ENCODE peak calls at places on chromosomes 4 and X, in eight cellular contexts. One of them, this sample, is unnamed.

GRCh38 chr4:20890752-20891151 is 190.5 kb downstream of the PACRGL start:
- DNase-seq in activated effector memory CD4-positive, alpha-beta T cell treated with Interleukin-2 at 50 U/mL for 16 hours: no peak
- DNase-seq in naive thymus-derived CD8-positive, alpha-beta T cell: no peak
- DNase-seq in adipocyte: no peak
- DNase-seq in naive B cell: no peak
- DNase-seq in cerebellum: no peak
- DNase-seq in MV-4-11: no peak
- DNase-seq in left ventricle myocardium inferior: no peak
- DNase-seq in this sample: peak

GRCh38 chrX:108072746-108073145 is 18.6 kb downstream of the PSMD10 start:
- DNase-seq in activated effector memory CD4-positive, alpha-beta T cell treated with Interleukin-2 at 50 U/mL for 16 hours: no peak
- DNase-seq in naive thymus-derived CD8-positive, alpha-beta T cell: no peak
- DNase-seq in adipocyte: peak
- DNase-seq in naive B cell: no peak
- DNase-seq in cerebellum: no peak
- DNase-seq in MV-4-11: no peak
- DNase-seq in left ventricle myocardium inferior: no peak
- DNase-seq in this sample: peak

GRCh38 chr4:67922697-67923096 is 38.9 kb upstream of the TMPRSS11D start:
- DNase-seq in activated effector memory CD4-positive, alpha-beta T cell treated with Interleukin-2 at 50 U/mL for 16 hours: no peak
- DNase-seq in naive thymus-derived CD8-positive, alpha-beta T cell: no peak
- DNase-seq in adipocyte: peak
- DNase-seq in naive B cell: no peak
- DNase-seq in cerebellum: no peak
- DNase-seq in MV-4-11: no peak
- DNase-seq in left ventricle myocardium inferior: no peak
- DNase-seq in this sample: peak

GRCh38 chr4:122665148-122665547 is 44.3 kb upstream of the IL21 start:
- DNase-seq in activated effector memory CD4-positive, alpha-beta T cell treated with Interleukin-2 at 50 U/mL for 16 hours: no peak
- DNase-seq in naive thymus-derived CD8-positive, alpha-beta T cell: no peak
- DNase-seq in adipocyte: peak
- DNase-seq in naive B cell: no peak
- DNase-seq in cerebellum: no peak
- DNase-seq in MV-4-11: peak
- DNase-seq in left ventricle myocardium inferior: no peak
- DNase-seq in this sample: peak

GRCh38 chr4:102627831-102628523 is 126.8 kb downstream of the NFKB1 start:
- DNase-seq in activated effector memory CD4-positive, alpha-beta T cell treated with Interleukin-2 at 50 U/mL for 16 hours: no peak
- DNase-seq in naive thymus-derived CD8-positive, alpha-beta T cell: no peak
- DNase-seq in adipocyte: peak
- DNase-seq in naive B cell: no peak
- DNase-seq in cerebellum: no peak
- DNase-seq in MV-4-11: no peak
- DNase-seq in left ventricle myocardium inferior: no peak
- DNase-seq in this sample: peak

GRCh38 chrX:136773649-136774048 is 7.1 kb downstream of the ARHGEF6 start:
- DNase-seq in activated effector memory CD4-positive, alpha-beta T cell treated with Interleukin-2 at 50 U/mL for 16 hours: no peak
- DNase-seq in naive thymus-derived CD8-positive, alpha-beta T cell: no peak
- DNase-seq in adipocyte: no peak
- DNase-seq in naive B cell: no peak
- DNase-seq in cerebellum: no peak
- DNase-seq in MV-4-11: no peak
- DNase-seq in left ventricle myocardium inferior: no peak
- DNase-seq in this sample: no peak

GRCh38 chr4:138609943-138610350 is 367.8 kb upstream of the SLC7A11 start:
- DNase-seq in activated effector memory CD4-positive, alpha-beta T cell treated with Interleukin-2 at 50 U/mL for 16 hours: no peak
- DNase-seq in naive thymus-derived CD8-positive, alpha-beta T cell: no peak
- DNase-seq in adipocyte: peak
- DNase-seq in naive B cell: no peak
- DNase-seq in cerebellum: no peak
- DNase-seq in MV-4-11: peak
- DNase-seq in left ventricle myocardium inferior: no peak
- DNase-seq in this sample: peak

GRCh38 chr4:98929341-98930267 is 671 bp upstream of the EIF4E start:
- DNase-seq in activated effector memory CD4-positive, alpha-beta T cell treated with Interleukin-2 at 50 U/mL for 16 hours: peak
- DNase-seq in naive thymus-derived CD8-positive, alpha-beta T cell: no peak
- DNase-seq in adipocyte: peak
- DNase-seq in naive B cell: peak
- DNase-seq in cerebellum: peak
- DNase-seq in MV-4-11: peak
- DNase-seq in left ventricle myocardium inferior: peak
- DNase-seq in this sample: peak

GRCh38 chrX:150663061-150663460 is 30.1 kb upstream of the MTMR1 start:
- DNase-seq in activated effector memory CD4-positive, alpha-beta T cell treated with Interleukin-2 at 50 U/mL for 16 hours: no peak
- DNase-seq in naive thymus-derived CD8-positive, alpha-beta T cell: no peak
- DNase-seq in adipocyte: no peak
- DNase-seq in naive B cell: no peak
- DNase-seq in cerebellum: no peak
- DNase-seq in MV-4-11: no peak
- DNase-seq in left ventricle myocardium inferior: no peak
- DNase-seq in this sample: no peak

This sample was measured in EH.